ENCODE peak calls at places on chromosomes 1 and 21, in ten cellular contexts. O is lung, E is fibroblast of mammary gland, J is tibial artery, H is suprapubic skin, U is fibroblast of lung, K is choroid plexus epithelial cell, W is foreskin fibroblast, Q is A673, G is BJ. N is an unnamed sample.

GRCh38 chr1:43708006-43708412 is 673 bp downstream of the ST3GAL3 start:
- DNase-seq in W (no peak), G (no peak), U (peak), E (peak), Q (peak), J (no peak), O (no peak), K (peak), H (no peak), N (no peak)

GRCh38 chr1:235069577-235070563 is 58.8 kb downstream of the TOMM20 start:
- DNase-seq in H (peak), U (peak), W (peak), K (no peak), Q (no peak), E (peak), J (peak), G (peak), O (peak), N (no peak)

GRCh38 chr1:210776722-210777121 is 357.2 kb downstream of the KCNH1 start:
- DNase-seq in W (no peak), Q (no peak), E (no peak), K (no peak), J (no peak), H (no peak), U (no peak), O (no peak), G (no peak), N (no peak)

GRCh38 chr1:198778049-198778448 is 139.2 kb downstream of the PTPRC start:
- DNase-seq in O (no peak), K (peak), Q (no peak), W (no peak), E (peak), G (no peak), H (no peak), J (no peak), U (no peak), N (peak)

GRCh38 chr1:235024706-235025421 is 103.8 kb downstream of the TOMM20 start:
- DNase-seq in Q (no peak), G (no peak), K (no peak), E (no peak), U (no peak), O (no peak), W (no peak), H (peak), J (peak), N (no peak)

GRCh38 chr1:23904748-23905357 is 8.3 kb downstream of the CNR2 start:
- DNase-seq in Q (no peak), H (no peak), K (no peak), J (no peak), U (no peak), W (no peak), E (no peak), O (no peak), G (no peak), N (no peak)

GRCh38 chr1:57796609-57797008 is 372.7 kb upstream of the DAB1 start:
- DNase-seq in G (no peak), H (no peak), K (no peak), W (no peak), O (no peak), U (peak), Q (no peak), J (no peak), E (peak), N (peak)

GRCh38 chr1:1203561-1204424 is 2.6 kb downstream of the TNFRSF18 start:
- DNase-seq in U (no peak), J (no peak), H (no peak), K (no peak), O (no peak), W (no peak), Q (no peak), E (no peak), G (no peak), N (no peak)

GRCh38 chr21:28229811-28230210 is 762.9 kb downstream of the LTN1 start:
- DNase-seq in J (no peak), O (no peak), E (peak), W (peak), G (no peak), H (no peak), K (peak), U (peak), Q (no peak), N (no peak)

GRCh38 chr21:33308586-33309490 is 15.9 kb upstream of the IFNAR1 start:
- DNase-seq in J (peak), K (peak), G (no peak), U (peak), W (peak), Q (peak), H (no peak), O (peak), E (peak), N (no peak)

GRCh38 chr1:145701306-145701862 is 5.8 kb downstream of the PDZK1 start:
- DNase-seq in W (no peak), U (no peak), O (no peak), K (peak), Q (no peak), G (no peak), E (no peak), J (no peak), H (no peak), N (no peak)

GRCh38 chr1:29410476-29410875 is 174.2 kb downstream of the PTPRU start:
- DNase-seq in O (no peak), H (no peak), J (no peak), G (no peak), E (no peak), Q (no peak), U (no peak), K (no peak), W (no peak), N (no peak)

GRCh38 chr1:203295796-203296195 is 9.5 kb upstream of the BTG2 start:
- DNase-seq in H (no peak), W (no peak), G (no peak), J (no peak), Q (peak), O (no peak), U (no peak), K (no peak), E (no peak), N (no peak)

GRCh38 chr1:200659269-200659668 is 10.4 kb downstream of the DDX59 start:
- DNase-seq in G (no peak), E (no peak), H (no peak), U (no peak), Q (no peak), J (no peak), O (no peak), K (peak), W (no peak), N (no peak)

GRCh38 chr1:155856975-155857930 is at the start of gene GON4L:
- DNase-seq in H (peak), J (peak), W (peak), G (peak), O (peak), Q (peak), U (peak), E (peak), K (peak), N (peak)

GRCh38 chr1:243742814-243743213 is 107.2 kb downstream of the AKT3 start:
- DNase-seq in O (no peak), E (peak), J (no peak), Q (no peak), W (peak), H (no peak), K (peak), G (peak), U (peak), N (no peak)

GRCh38 chr21:44398499-44398898 is 45.1 kb downstream of the TRPM2 start:
- DNase-seq in G (no peak), J (no peak), H (no peak), Q (no peak), U (no peak), W (no peak), E (no peak), K (no peak), O (no peak), N (no peak)

GRCh38 chr1:69196071-69196470 is 371.7 kb upstream of the LRRC7 start:
- DNase-seq in H (no peak), O (no peak), G (no peak), Q (no peak), K (no peak), E (no peak), J (no peak), W (no peak), U (no peak), N (no peak)

GRCh38 chr1:62783736-62784508 is at the start of gene ATG4C:
- DNase-seq in O (peak), E (peak), K (peak), U (peak), G (peak), H (peak), Q (peak), W (peak), J (peak), N (peak)

GRCh38 chr1:115090547-115090946 is 1.2 kb upstream of the TSPAN2 start:
- DNase-seq in Q (peak), J (peak), U (peak), K (peak), W (no peak), G (no peak), O (no peak), E (peak), H (no peak), N (no peak)

GRCh38 chr21:38661296-38662223 is 144.2 kb upstream of the ETS2 start:
- DNase-seq in K (peak), Q (peak), H (no peak), O (no peak), J (peak), G (no peak), E (peak), U (peak), W (no peak), N (peak)

GRCh38 chr1:23838401-23838866 is 13.2 kb upstream of the HMGCL start:
- DNase-seq in W (peak), O (peak), G (no peak), K (peak), H (peak), U (peak), J (peak), E (peak), Q (peak), N (no peak)

GRCh38 chr1:212610575-212610967 is 2.0 kb downstream of the ATF3 start:
- DNase-seq in K (no peak), O (no peak), W (no peak), E (no peak), Q (no peak), U (no peak), J (no peak), G (no peak), H (no peak), N (no peak)

GRCh38 chr1:212609701-212610574 is 1.4 kb downstream of the ATF3 start:
- DNase-seq in U (peak), K (no peak), O (no peak), J (no peak), W (no peak), H (no peak), G (no peak), E (no peak), Q (no peak), N (no peak)

GRCh38 chr1:212608209-212608955 is at the start of gene ATF3:
- DNase-seq in G (peak), E (peak), Q (peak), U (peak), K (peak), W (peak), H (peak), O (peak), J (peak), N (peak)

GRCh38 chr1:212607924-212608208 is 695 bp upstream of the ATF3 start:
- DNase-seq in K (no peak), O (no peak), J (no peak), W (no peak), U (no peak), H (no peak), E (no peak), G (no peak), Q (no peak), N (no peak)

DNA sequence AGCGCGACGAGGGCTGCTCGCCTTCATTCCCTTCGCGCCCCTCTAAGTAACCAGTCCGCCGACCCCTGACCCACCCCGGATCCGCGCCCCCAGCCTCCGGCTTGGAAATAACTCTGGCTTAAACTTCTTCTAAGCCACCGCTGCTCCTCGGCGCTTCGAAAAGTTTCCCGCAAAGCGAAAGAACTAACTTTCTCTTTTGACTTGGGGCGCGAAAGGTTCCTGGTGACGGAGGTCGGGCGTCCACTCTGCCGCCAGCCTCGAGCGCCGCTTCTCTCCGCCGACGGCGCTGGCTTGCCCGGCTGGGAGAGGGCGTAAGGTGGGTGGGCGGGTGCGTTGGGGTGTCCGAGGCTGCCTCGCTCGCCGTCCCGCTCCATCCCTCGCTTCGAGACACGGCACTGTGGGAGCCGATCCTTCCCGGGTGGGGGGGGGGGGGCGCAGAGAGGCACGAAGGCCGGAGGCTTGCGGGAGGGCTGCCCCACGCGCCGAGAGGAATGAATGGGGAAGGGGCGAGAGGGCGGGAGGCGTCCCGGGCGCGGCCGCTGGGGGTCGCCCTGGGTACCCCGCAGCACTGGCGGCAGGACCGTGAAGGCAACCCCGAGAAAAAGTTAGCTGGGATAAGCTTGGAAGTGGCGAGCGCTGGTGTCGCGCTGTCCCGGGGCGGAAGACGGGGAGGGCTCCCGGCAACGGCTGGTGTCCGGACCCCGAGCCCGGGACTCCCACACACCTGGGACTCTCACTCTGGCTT is 567 bp downstream of the ATF3 start:
- DNase-seq in J (peak), E (peak), K (peak), O (peak), Q (peak), U (peak), W (no peak), H (peak), G (no peak), N (no peak)
- TF ChIP-seq CTCF in J (peak), E (peak), K (peak), O (no peak), Q (peak), U (peak), W (peak), H (no peak), G (peak), N (peak)

GRCh38 chr1:204416589-204417230 is 5.1 kb upstream of the PPP1R15B start:
- DNase-seq in W (no peak), H (no peak), E (no peak), O (no peak), K (no peak), U (no peak), J (no peak), Q (no peak), G (no peak), N (no peak)

GRCh38 chr1:204419064-204419403 is 7.4 kb upstream of the PPP1R15B start:
- DNase-seq in Q (no peak), H (no peak), O (no peak), E (no peak), W (peak), G (no peak), J (no peak), U (no peak), K (no peak), N (no peak)

GRCh38 chr1:204417231-204417997 is 5.8 kb upstream of the PPP1R15B start:
- DNase-seq in Q (peak), U (peak), J (peak), W (peak), G (peak), H (no peak), E (peak), K (peak), O (no peak), N (peak)

GRCh38 chr1:204420039-204421004 is 8.7 kb upstream of the PPP1R15B start:
- DNase-seq in O (no peak), Q (no peak), W (no peak), J (no peak), U (no peak), G (no peak), E (no peak), H (no peak), K (peak), N (no peak)

DNA sequence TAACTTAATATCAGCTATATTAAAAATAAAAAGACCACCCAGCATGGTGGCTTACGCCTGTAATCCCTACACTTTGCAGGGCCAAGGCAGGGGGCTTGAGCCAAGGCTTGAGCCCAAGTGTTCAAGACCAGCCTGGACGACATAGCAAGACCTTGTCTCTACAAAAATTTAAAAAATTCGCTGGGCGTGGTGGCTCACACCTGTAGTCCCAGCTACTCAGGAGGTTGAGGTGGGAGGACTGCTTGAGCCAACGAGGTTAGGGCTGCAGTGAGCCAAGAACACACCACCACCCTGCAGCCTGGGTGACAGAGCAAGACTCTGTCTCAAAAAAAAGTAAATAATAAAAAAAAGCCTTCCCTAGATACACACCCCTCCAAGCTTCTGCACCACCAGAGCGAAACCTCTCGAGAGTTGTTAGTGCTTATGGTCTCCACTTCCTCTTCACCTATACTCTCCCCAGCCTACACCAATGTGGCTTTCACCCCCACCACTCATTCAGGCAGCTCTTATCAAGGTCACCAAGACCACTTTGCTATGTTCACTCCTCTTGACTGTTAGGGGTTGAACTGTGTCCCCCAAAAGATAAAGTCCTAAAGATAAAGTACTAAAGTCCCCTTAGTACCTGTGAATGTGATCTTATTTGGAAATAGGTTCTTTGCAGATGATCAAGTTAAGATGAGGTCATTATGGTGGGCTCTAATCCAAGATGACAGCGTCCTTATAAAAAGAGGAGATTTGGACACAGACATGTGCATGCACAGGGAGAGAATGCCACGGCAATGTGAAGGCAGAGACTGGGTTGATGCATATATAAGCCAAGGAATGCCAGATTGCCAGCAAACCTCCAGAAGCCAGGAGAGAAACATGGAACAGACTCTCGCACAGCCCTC is 6.8 kb upstream of the PPP1R15B start:
- DNase-seq in W (peak), O (no peak), J (no peak), H (no peak), Q (no peak), U (peak), E (peak), G (no peak), K (peak), N (no peak)
- H3K4me3 ChIP-seq in W (no peak), O (no peak), J (no peak), H (no peak), Q (no peak), U (peak), E (no peak), G (no peak), K (no peak), N (no peak)

GRCh38 chr1:196357913-196358312 is 250.3 kb downstream of the KCNT2 start:
- DNase-seq in W (no peak), U (no peak), K (no peak), Q (no peak), J (no peak), G (no peak), O (no peak), H (no peak), E (no peak), N (no peak)

GRCh38 chr1:196361112-196361714 is 247.0 kb downstream of the KCNT2 start:
- DNase-seq in Q (no peak), H (no peak), W (peak), E (peak), U (no peak), O (no peak), J (no peak), G (no peak), K (peak), N (no peak)

GRCh38 chr1:196355206-196355786 is 252.9 kb downstream of the KCNT2 start:
- DNase-seq in Q (peak), O (no peak), E (peak), H (no peak), U (peak), G (no peak), J (no peak), W (peak), K (peak), N (peak)
- TF ChIP-seq CTCF in Q (peak), O (no peak), E (peak), H (peak), U (peak), G (peak), J (peak), W (peak), K (peak), N (peak)

DNA sequence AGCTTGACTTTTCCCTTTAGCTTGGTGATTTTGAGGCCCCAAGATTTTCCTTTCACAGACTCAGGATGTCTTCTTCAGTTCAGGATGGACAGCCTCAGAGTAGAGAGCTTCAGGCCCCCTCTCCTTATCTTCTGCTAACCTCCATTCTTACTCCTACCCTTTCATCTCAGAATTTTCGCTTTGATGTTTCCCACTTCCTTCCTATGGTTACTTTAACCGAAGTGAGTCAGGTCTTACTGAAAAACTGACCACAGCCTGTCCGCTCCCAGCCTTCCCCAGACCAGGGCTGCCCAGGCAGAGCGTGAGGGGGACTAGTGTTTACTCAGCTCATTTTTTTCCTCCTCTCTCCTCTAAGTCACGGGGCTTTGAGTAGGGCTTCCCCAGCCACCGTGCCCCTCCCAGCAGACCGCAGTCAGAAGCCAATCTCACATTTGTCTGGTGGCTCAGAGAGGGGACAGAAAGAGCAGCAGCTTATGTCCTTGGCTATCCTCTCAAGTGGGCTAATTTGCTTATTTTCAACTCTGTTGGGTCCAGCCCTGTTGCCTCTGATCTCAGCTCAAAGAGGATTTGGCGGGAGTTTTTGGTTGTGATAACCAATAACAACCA is 4.2 kb upstream of the IL19 start:
- DNase-seq in W (peak), O (peak), H (no peak), J (peak), G (peak), U (peak), E (peak), Q (no peak), K (peak), N (peak)
- H3K4me3 ChIP-seq in W (no peak), O (no peak), H (no peak), J (no peak), G (no peak), U (no peak), E (no peak), Q (no peak), K (no peak), N (no peak)

GRCh38 chr1:179447489-179447888 is 81.7 kb downstream of the AXDND1 start:
- DNase-seq in O (no peak), Q (peak), J (no peak), W (peak), K (peak), H (no peak), U (no peak), G (no peak), E (peak), N (no peak)
- TF ChIP-seq CTCF in O (no peak), Q (peak), J (no peak), W (peak), K (peak), H (no peak), U (peak), G (peak), E (peak), N (no peak)